ENCODE peak calls at places on chromosomes 6 and 20, in four cellular contexts. N is lower lobe of right lung, R is RWPE1, Q is AG09309. B is an unnamed sample.

GRCh38 chr6:14674867-14675648 is 557.5 kb downstream of the CD83 start:
- DNase-seq in N (no peak), Q (no peak), R (no peak), B (no peak)

GRCh38 chr6:169159331-169159730 is 94.3 kb downstream of the THBS2 start:
- DNase-seq in Q (no peak), N (no peak), R (no peak), B (no peak)

GRCh38 chr6:57276946-57277345 is 40.5 kb upstream of the PRIM2 start:
- DNase-seq in R (no peak), Q (no peak), N (no peak), B (no peak)

GRCh38 chr20:36881888-36882287 is 6.0 kb downstream of the TLDC2 start:
- DNase-seq in N (no peak), Q (no peak), R (peak), B (no peak)

GRCh38 chr6:34146801-34147592 is 1.1 kb upstream of the GRM4 start:
- DNase-seq in R (no peak), Q (no peak), N (peak), B (no peak)

GRCh38 chr6:3500262-3501001 is 43.6 kb upstream of the SLC22A23 start:
- DNase-seq in R (peak), Q (no peak), N (no peak), B (no peak)

GRCh38 chr6:30169658-30170614 is 6.6 kb downstream of the TRIM15 start:
- DNase-seq in N (no peak), Q (peak), R (peak), B (no peak)

GRCh38 chr6:33672808-33673207 is 38.7 kb downstream of the UQCC2 start:
- DNase-seq in R (peak), N (no peak), Q (peak), B (no peak)

GRCh38 chr6:29516108-29516507 is 28.4 kb upstream of the MAS1L start:
- DNase-seq in R (peak), Q (no peak), N (no peak), B (no peak)

GRCh38 chr20:1824834-1825233 is 70.4 kb upstream of the SIRPA start:
- DNase-seq in N (no peak), R (no peak), Q (no peak), B (no peak)

GRCh38 chr20:23255658-23256385 is 94.8 kb upstream of the NXT1 start:
- DNase-seq in Q (no peak), N (no peak), R (no peak), B (no peak)

GRCh38 chr6:169172435-169172834 is 81.2 kb downstream of the THBS2 start:
- DNase-seq in Q (peak), N (no peak), R (peak), B (no peak)

GRCh38 chr6:43943781-43944250 is 173.8 kb downstream of the VEGFA start:
- DNase-seq in R (no peak), Q (no peak), N (peak), B (no peak)

GRCh38 chr20:48115511-48115910 is 330.2 kb upstream of the SULF2 start:
- DNase-seq in N (no peak), R (no peak), Q (no peak), B (no peak)

GRCh38 chr6:157629220-157629619 is 193.8 kb upstream of the SNX9 start:
- DNase-seq in N (no peak), R (no peak), Q (no peak), B (no peak)

GRCh38 chr20:17748279-17748678 is 48.5 kb downstream of the BANF2 start:
- DNase-seq in N (no peak), R (no peak), Q (no peak), B (no peak)

GRCh38 chr6:530425-530824 is 126.5 kb downstream of the HUS1B start:
- DNase-seq in Q (no peak), R (no peak), N (no peak), B (no peak)

GRCh38 chr6:158060447-158061360 is 79.0 kb downstream of the SYNJ2 start:
- DNase-seq in Q (peak), N (peak), R (peak), B (no peak)

GRCh38 chr20:36173451-36173933 is 19.0 kb downstream of the EPB41L1 start:
- DNase-seq in Q (no peak), N (no peak), R (no peak), B (no peak)

GRCh38 chr20:62123450-62124118 is 1.3 kb downstream of the LSM14B start:
- DNase-seq in R (no peak), N (no peak), Q (no peak), B (no peak)
- TF ChIP-seq CTCF in R (no peak), N (no peak), Q (no peak), B (no peak)

DNA sequence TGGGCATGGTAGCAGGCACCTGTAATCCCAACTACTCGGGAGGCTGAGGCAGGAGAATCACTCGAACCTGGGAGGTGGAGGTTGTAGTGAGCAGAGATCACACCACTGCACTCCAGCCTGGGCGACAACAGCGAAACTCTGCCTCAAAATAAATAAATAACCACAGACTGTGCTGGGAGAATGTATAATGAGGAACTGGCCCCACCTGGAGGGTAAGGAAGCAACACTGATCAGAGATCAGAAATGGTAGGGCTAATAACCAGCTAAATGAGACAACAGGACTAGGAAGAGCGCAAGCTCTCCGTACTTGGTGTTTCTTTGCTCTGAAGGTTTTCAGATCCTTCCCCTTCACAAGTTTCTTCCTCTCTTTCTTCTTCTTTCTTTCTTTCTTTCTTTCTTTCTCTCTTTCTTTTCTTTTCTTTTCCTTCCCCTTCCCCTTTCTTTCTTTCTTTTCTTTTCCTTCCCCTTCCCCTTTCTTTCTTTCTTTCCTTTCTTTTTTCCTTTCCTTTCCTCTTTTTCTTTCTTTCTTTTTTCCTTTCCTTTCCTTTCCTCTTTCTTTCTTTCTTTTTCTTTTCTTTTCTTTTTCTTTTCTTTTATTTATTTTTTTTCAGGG is 14.6 kb downstream of the CCM2L start:
- DNase-seq in N (no peak), Q (no peak), R (no peak), B (no peak)
- TF ChIP-seq CTCF in N (no peak), Q (no peak), R (no peak), B (no peak)

DNA sequence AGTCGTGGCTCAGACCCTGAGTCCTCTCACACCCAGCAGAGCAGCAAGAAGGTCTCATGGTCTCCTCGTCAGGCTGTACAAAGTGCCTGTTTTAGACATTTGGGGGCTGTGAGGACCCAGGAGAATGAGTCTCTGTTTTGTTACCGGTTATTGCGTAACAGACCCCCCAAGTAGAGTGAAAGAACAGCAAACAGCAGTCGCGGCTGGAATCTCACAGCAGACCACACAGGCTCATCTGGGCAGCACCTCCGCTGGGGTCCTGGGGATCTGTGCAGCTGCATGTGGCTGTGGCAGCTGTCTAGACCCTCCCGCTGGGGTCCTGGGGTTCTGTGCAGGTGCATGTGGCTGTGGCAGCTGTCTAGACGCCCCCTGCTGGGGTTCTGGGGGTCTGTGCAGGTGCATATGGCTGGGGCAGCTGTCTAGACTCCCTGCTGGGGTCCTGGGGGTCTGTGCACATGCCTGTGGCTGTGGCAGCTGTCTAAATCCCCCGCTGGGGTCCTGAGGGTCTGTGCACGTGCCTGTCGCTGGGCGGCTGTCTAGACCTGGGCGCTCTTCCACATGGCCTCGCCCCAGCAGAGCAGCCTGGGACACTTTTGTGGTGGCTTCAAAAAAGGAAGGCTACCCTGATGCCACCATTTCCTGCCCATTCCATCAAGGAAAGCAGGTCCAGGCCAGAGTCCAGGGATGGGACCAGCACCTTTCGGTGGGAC is 24.7 kb downstream of the ENTPD6 start:
- DNase-seq in N (no peak), Q (no peak), R (no peak), B (no peak)
- TF ChIP-seq CTCF in N (peak), Q (peak), R (no peak), B (no peak)

DNA sequence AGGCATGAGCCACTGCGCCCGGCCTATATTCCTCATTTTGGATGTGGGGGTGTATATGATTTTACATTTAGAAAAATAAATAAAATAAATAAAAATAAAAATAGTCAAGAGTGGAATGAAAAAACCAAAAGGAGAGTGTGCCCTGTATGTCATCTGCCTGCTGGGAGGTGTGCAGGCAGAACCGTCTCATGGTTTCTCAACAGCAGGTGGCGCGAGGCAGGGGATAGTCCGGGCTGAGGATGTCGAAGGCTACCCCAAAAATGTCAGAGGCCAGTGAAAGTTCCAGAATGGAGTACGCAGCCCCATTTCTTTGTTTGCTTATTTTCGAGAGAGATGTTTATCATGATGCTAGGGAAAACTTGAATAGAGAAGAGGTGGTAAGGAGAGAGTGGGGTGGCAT is 16.4 kb upstream of the KIF16B start:
- DNase-seq in Q (no peak), N (no peak), R (no peak), B (no peak)
- TF ChIP-seq CTCF in Q (no peak), N (no peak), R (no peak), B (no peak)

DNA sequence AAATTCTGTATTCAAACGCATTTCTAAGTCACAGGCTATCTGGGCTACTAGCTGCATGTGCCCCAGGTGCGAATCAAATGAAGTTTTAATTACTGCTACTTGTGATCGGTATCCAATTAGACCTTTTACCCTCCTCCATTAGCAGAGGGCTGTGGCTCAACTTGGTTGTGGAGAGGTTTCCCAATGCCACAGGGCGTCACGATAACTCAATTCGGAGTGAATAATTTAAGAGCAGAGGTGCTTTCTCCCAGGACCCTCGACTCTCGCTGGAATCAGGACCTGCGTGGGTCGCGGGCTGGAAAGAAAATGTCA is 635 bp downstream of the SAYSD1 start:
- DNase-seq in N (no peak), Q (no peak), R (no peak), B (no peak)
- TF ChIP-seq CTCF in N (no peak), Q (no peak), R (no peak), B (no peak)

B was measured in natural killer cell.